ENCODE peak calls at places on chromosomes 7 and 10, in ten cellular contexts. A is CD4-positive, alpha-beta T cell; H is H4; R is activated effector memory CD4-positive, alpha-beta T cell treated with anti-CD3 and anti-CD28 coated beads, Interleukin-2, amount 50 U/mL, for 16 hours; F is foreskin keratinocyte; O is H9; X is NT2/D1; G is psoas muscle; K is Ammon's horn; U is activated naive CD8-positive, alpha-beta T cell treated with anti-CD3 and anti-CD28 coated beads, Interleukin-2, amount 10 ng/mL, durations not matched to agents 7 days and 5 days. T is an unnamed sample.

GRCh38 chr7:29940199-29940598 is 49.4 kb downstream of the SCRN1 start:
- DNase-seq in A (no peak), H (no peak), R (no peak), F (peak; percentile 31), O (no peak), X (no peak), G (no peak), K (no peak), U (no peak), T (no peak)

GRCh38 chr7:114548576-114548975 is 134.0 kb downstream of the FOXP2 start:
- DNase-seq in A (no peak), H (no peak), R (no peak), F (no peak), O (no peak), X (no peak), G (no peak), K (no peak), U (no peak), T (no peak)

GRCh38 chr10:6200588-6201510 is 1.9 kb upstream of the PFKFB3 start:
- DNase-seq in A (peak; percentile 39), H (no peak), R (no peak), F (no peak), O (peak; percentile 41), X (no peak), G (peak; percentile 58), K (peak; percentile 60), U (peak; percentile 75), T (peak; percentile 88)

GRCh38 chr10:83701799-83702198 is 437.5 kb upstream of the GHITM start:
- DNase-seq in A (no peak), H (no peak), R (no peak), F (no peak), O (no peak), X (no peak), G (no peak), K (no peak), U (no peak), T (no peak)

GRCh38 chr10:86439544-86439943 is 72.9 kb upstream of the GRID1 start:
- DNase-seq in A (no peak), H (peak; percentile 35), R (no peak), F (no peak), O (no peak), X (no peak), G (peak; percentile 78), K (peak; percentile 70), U (no peak), T (no peak)

GRCh38 chr10:75404335-75405200 is 3.0 kb upstream of the ZNF503 start:
- DNase-seq in A (no peak), H (no peak), R (no peak), F (no peak), O (peak; percentile 62), X (no peak), G (no peak), K (no peak), U (peak; percentile 34), T (no peak)

GRCh38 chr10:78688221-78688944 is 380.4 kb upstream of the ZMIZ1 start:
- DNase-seq in A (no peak), H (no peak), R (no peak), F (no peak), O (no peak), X (no peak), G (no peak), K (peak; percentile 21), U (no peak), T (no peak)

GRCh38 chr7:135744938-135745701 is 3.5 kb downstream of the FAM180A start:
- DNase-seq in A (no peak), H (peak; percentile 70), R (no peak), F (peak; percentile 89), O (no peak), X (no peak), G (no peak), K (no peak), U (no peak), T (no peak)

GRCh38 chr7:86745019-86745745 is 101.5 kb downstream of the GRM3 start:
- DNase-seq in A (no peak), H (no peak), R (no peak), F (no peak), O (no peak), X (no peak), G (no peak), K (no peak), U (no peak), T (no peak)

GRCh38 chr10:132158122-132158741 is 28.5 kb upstream of the DPYSL4 start:
- DNase-seq in A (peak; percentile 33), H (no peak), R (peak; percentile 75), F (no peak), O (peak; percentile 47), X (no peak), G (peak; percentile 5), K (no peak), U (no peak), T (peak; percentile 47)

T was measured in spleen.